ENCODE peak calls at places on chromosomes 13 and 19, in five cellular contexts. A is upper lobe of left lung, W is K562, Z is GM12878, D is HepG2. N is an unnamed sample.

GRCh38 chr19:13894552-13894951 is 11.4 kb downstream of the BRME1 start:
- ATAC-seq in A (no peak), W (no peak), Z (no peak), D (no peak), N (no peak)

GRCh38 chr13:114229486-114229885 is 5.2 kb upstream of the CDC16 start:
- ATAC-seq in A (no peak), W (no peak), Z (no peak), D (no peak), N (no peak)

GRCh38 chr13:50928088-50928487 is 18.5 kb downstream of the RNASEH2B start:
- ATAC-seq in A (no peak), W (no peak), Z (no peak), D (no peak), N (no peak)

GRCh38 chr13:79491715-79492114 is 10.8 kb downstream of the NDFIP2 start:
- ATAC-seq in A (no peak), W (no peak), Z (no peak), D (no peak), N (no peak)

GRCh38 chr13:28059214-28059613 is 41.2 kb downstream of the FLT3 start:
- ATAC-seq in A (no peak), W (peak; percentile 82), Z (peak; percentile 47), D (peak; percentile 82), N (no peak)

GRCh38 chr13:73358606-73359005 is 299.8 kb downstream of the KLF5 start:
- ATAC-seq in A (no peak), W (no peak), Z (no peak), D (no peak), N (no peak)

GRCh38 chr19:11587973-11588631 is 9.2 kb upstream of the ZNF627 start:
- ATAC-seq in A (peak; percentile 16), W (peak; percentile 67), Z (no peak), D (peak; percentile 76), N (peak; percentile 34)

GRCh38 chr13:109655611-109656010 is 130.8 kb downstream of the IRS2 start:
- ATAC-seq in A (no peak), W (no peak), Z (no peak), D (no peak), N (no peak)

GRCh38 chr19:34481861-34482379 is 362 bp downstream of the WTIP start:
- ATAC-seq in A (no peak), W (no peak), Z (no peak), D (peak; percentile 16), N (peak; percentile 80)

GRCh38 chr13:103031332-103031873 is 34.8 kb downstream of the SLC10A2 start:
- ATAC-seq in A (no peak), W (no peak), Z (peak; percentile 93), D (no peak), N (no peak)

GRCh38 chr13:51585234-51585672 is 991 bp downstream of the WDFY2 start:
- ATAC-seq in A (no peak), W (no peak), Z (no peak), D (no peak), N (no peak)

GRCh38 chr13:51212808-51213728 is 9.1 kb upstream of the FAM124A start:
- ATAC-seq in A (no peak), W (no peak), Z (no peak), D (no peak), N (no peak)

GRCh38 chr13:90039516-90039915 is 1308.0 kb upstream of the MIR17HG start:
- ATAC-seq in A (no peak), W (no peak), Z (no peak), D (no peak), N (no peak)

GRCh38 chr19:13024126-13024957 is 29.1 kb downstream of the NFIX start:
- ATAC-seq in A (no peak), W (no peak), Z (peak; percentile 26), D (no peak), N (no peak)

GRCh38 chr19:23318143-23318542 is 67.9 kb upstream of the ZNF724 start:
- ATAC-seq in A (no peak), W (no peak), Z (no peak), D (no peak), N (no peak)

GRCh38 chr13:48579167-48579918 is 46.5 kb upstream of the RCBTB2 start:
- ATAC-seq in A (peak; percentile 56), W (no peak), Z (peak; percentile 92), D (no peak), N (peak; percentile 55)

GRCh38 chr19:13781547-13781946 is 7.3 kb downstream of the C19orf53 start:
- ATAC-seq in A (peak; percentile 74), W (peak; percentile 83), Z (no peak), D (no peak), N (peak; percentile 90)

GRCh38 chr19:33394006-33394722 is 20.7 kb downstream of the CEBPG start:
- ATAC-seq in A (no peak), W (no peak), Z (no peak), D (peak; percentile 5), N (peak; percentile 63)

GRCh38 chr19:17555929-17556813 is 722 bp downstream of the COLGALT1 start:
- ATAC-seq in A (peak; percentile 45), W (peak; percentile 71), Z (peak; percentile 70), D (peak; percentile 72), N (peak; percentile 27)

GRCh38 chr19:17556995-17557394 is 1.5 kb downstream of the COLGALT1 start:
- ATAC-seq in A (no peak), W (no peak), Z (no peak), D (no peak), N (no peak)

GRCh38 chr19:17554968-17555479 is 425 bp upstream of the COLGALT1 start:
- ATAC-seq in A (no peak), W (peak; percentile 20), Z (peak; percentile 30), D (no peak), N (no peak)

GRCh38 chr19:17557461-17557860 is 2.0 kb downstream of the COLGALT1 start:
- ATAC-seq in A (no peak), W (no peak), Z (no peak), D (no peak), N (no peak)

DNA sequence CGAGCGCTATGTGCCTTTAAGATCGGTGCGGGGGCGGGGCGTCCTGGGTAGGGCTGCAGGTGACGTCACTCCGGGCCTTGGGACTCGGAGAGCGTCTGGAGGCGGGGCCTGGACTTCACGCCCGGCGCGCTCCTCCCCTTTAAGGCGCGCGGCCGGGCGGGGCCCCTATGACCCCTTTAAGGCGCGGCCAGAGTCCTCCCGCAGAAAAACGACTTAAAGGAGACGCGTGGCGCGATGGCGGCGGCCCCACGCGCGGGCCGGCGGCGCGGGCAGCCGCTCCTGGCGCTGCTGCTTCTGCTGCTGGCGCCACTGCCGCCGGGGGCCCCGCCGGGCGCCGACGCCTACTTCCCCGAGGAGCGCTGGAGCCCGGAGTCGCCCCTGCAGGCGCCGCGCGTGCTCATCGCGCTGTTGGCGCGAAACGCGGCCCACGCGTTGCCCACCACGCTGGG is at the start of gene COLGALT1:
- ATAC-seq in A (peak; percentile 98), W (peak; percentile 97), Z (peak; percentile 94), D (peak; percentile 94), N (peak; percentile 98)
- TF ChIP-seq EP300 in A (no peak), W (no peak), Z (no peak), D (no peak), N (no peak)

DNA sequence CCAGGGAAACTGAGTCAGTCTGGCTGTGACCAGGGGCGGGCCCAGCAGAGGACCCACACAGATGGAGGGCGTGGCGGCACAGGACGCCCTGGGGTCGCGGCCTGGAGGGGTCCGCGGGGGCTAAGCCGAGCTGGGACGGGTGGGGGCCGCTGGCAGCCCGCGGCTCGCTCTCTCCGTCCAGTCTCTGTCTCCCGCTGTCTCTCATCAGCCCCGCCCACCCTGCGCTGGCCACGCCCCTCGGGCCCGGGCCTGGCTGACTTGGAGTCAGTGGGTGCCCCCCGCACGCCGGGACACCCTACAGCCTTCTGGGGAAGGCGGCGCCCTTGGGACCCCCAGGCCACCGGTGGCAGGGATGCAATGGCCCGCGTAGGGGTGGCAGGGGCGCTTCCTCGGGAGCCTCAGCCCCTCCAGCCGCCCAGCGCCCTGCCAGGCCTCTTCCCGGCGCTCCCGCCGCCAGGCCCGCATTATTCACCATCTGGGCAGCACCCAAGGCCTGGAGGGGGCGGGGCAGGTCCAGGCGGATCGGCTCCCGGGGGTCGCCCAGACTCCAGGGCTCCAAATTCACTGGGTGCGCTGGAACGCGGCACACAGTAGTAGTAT is at the start of gene TBXA2R:
- ATAC-seq in A (no peak), W (peak; percentile 89), Z (peak; percentile 70), D (peak; percentile 51), N (peak; percentile 84)
- TF ChIP-seq POLR2AphosphoS5 in A (no peak), W (no peak), Z (no peak), D (no peak), N (peak; percentile 57)

GRCh38 chr19:48910803-48911202 is 10.7 kb downstream of the NUCB1 start:
- ATAC-seq in A (no peak), W (no peak), Z (no peak), D (no peak), N (no peak)
- TF ChIP-seq EP300 in A (no peak), W (no peak), Z (no peak), D (no peak), N (no peak)

GRCh38 chr19:40443131-40443929 is 805 bp downstream of the SERTAD3 start:
- ATAC-seq in A (peak; percentile 97), W (peak; percentile 83), Z (peak; percentile 84), D (peak; percentile 85), N (peak; percentile 89)
- TF ChIP-seq POLR2AphosphoS5 in A (peak; percentile 95), W (peak; percentile 69), Z (peak; percentile 45), D (peak; percentile 29), N (peak; percentile 87)

GRCh38 chr19:7943444-7944176 is at the start of gene TIMM44:
- ATAC-seq in A (peak; percentile 100), W (peak; percentile 99), Z (peak; percentile 99), D (peak; percentile 98), N (peak; percentile 99)
- TF ChIP-seq EP300 in A (no peak), W (peak; percentile 2), Z (peak; percentile 10), D (no peak), N (no peak)

GRCh38 chr19:21463449-21464105 is 41.8 kb upstream of the ZNF429 start:
- ATAC-seq in A (peak; percentile 76), W (peak; percentile 92), Z (no peak), D (no peak), N (no peak)
- TF ChIP-seq POLR2AphosphoS5 in A (no peak), W (peak; percentile 41), Z (no peak), D (no peak), N (no peak)

DNA sequence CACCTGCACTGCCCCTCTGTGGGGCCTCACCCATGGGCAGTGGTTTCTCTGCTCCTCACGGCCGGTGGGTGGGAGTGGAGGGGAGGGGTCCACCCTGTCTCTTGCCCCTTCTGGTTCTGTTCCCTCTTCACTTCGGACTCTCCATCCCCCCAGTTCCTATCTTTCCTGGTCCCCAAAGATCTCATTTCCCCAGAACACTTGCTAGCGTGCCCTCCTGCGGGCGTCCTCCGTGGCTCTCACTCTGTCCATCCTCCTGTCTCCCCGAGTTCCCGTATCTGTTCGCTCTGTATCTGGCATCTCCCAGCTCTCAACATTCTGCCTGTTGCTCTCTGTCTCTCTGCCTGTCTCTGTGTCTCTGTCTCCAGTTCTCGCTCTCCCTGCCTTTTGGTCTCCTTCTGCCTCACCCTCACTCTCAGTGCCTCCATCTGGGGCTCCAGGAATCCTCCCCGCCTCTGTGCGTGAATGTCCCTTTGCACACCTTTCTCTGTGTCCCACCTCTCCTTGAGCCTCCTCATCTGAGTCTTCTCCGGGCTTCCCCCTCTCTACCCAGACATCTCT is 363 bp downstream of the SPIB start:
- ATAC-seq in A (no peak), W (no peak), Z (peak; percentile 1), D (no peak), N (no peak)
- TF ChIP-seq EP300 in A (no peak), W (no peak), Z (no peak), D (no peak), N (no peak)

GRCh38 chr13:45280751-45281634 is 60.0 kb downstream of the TPT1 start:
- ATAC-seq in A (peak; percentile 81), W (peak; percentile 65), Z (peak; percentile 99), D (peak; percentile 99), N (peak; percentile 84)
- TF ChIP-seq POLR2AphosphoS5 in A (no peak), W (no peak), Z (no peak), D (no peak), N (peak; percentile 16)

N was measured in gastroesophageal sphincter.